ENCODE peak calls at places on chromosomes 2 and 18, in four cellular contexts. One of them, this sample, is unnamed.

GRCh38 chr18:5066380-5066977 is 130.6 kb downstream of the AKAIN1 start:
- DNase-seq in cardiac septum: no peak
- DNase-seq in nephron progenitor cell: no peak
- DNase-seq in NCI-H345: no peak
- DNase-seq in this sample: peak

GRCh38 chr2:110206056-110206455 is 1.2 kb upstream of the NPHP1 start:
- DNase-seq in cardiac septum: no peak
- DNase-seq in nephron progenitor cell: no peak
- DNase-seq in NCI-H345: no peak
- DNase-seq in this sample: no peak

GRCh38 chr2:105797298-105797819 is 52.6 kb downstream of the NCK2 start:
- DNase-seq in cardiac septum: no peak
- DNase-seq in nephron progenitor cell: no peak
- DNase-seq in NCI-H345: no peak
- DNase-seq in this sample: no peak

GRCh38 chr2:73070651-73071451 is 661 bp downstream of the SFXN5 start:
- DNase-seq in cardiac septum: peak
- DNase-seq in nephron progenitor cell: peak
- DNase-seq in NCI-H345: peak
- DNase-seq in this sample: peak

GRCh38 chr2:184178229-184178628 is 420.1 kb upstream of the ZNF804A start:
- DNase-seq in cardiac septum: no peak
- DNase-seq in nephron progenitor cell: no peak
- DNase-seq in NCI-H345: no peak
- DNase-seq in this sample: no peak

GRCh38 chr18:79900610-79901570 is 50.6 kb downstream of the SLC66A2 start:
- DNase-seq in cardiac septum: peak
- DNase-seq in nephron progenitor cell: no peak
- DNase-seq in NCI-H345: no peak
- DNase-seq in this sample: no peak

GRCh38 chr18:7459851-7460774 is 107.0 kb upstream of the PTPRM start:
- DNase-seq in cardiac septum: no peak
- DNase-seq in nephron progenitor cell: peak
- DNase-seq in NCI-H345: no peak
- DNase-seq in this sample: no peak

GRCh38 chr2:191486584-191487320 is 191.2 kb upstream of the NABP1 start:
- DNase-seq in cardiac septum: no peak
- DNase-seq in nephron progenitor cell: no peak
- DNase-seq in NCI-H345: no peak
- DNase-seq in this sample: peak

GRCh38 chr2:71879509-71880184 is 268.0 kb downstream of the CYP26B1 start:
- DNase-seq in cardiac septum: peak
- DNase-seq in nephron progenitor cell: no peak
- DNase-seq in NCI-H345: peak
- DNase-seq in this sample: no peak

GRCh38 chr2:33730193-33730592 is 131.1 kb upstream of the FAM98A start:
- DNase-seq in cardiac septum: no peak
- DNase-seq in nephron progenitor cell: no peak
- DNase-seq in NCI-H345: no peak
- DNase-seq in this sample: no peak

GRCh38 chr2:236562434-236562833 is 7.2 kb upstream of the ACKR3 start:
- DNase-seq in cardiac septum: no peak
- DNase-seq in nephron progenitor cell: no peak
- DNase-seq in NCI-H345: no peak
- DNase-seq in this sample: no peak

GRCh38 chr18:51988277-51988676 is 351.7 kb upstream of the DCC start:
- DNase-seq in cardiac septum: no peak
- DNase-seq in nephron progenitor cell: no peak
- DNase-seq in NCI-H345: no peak
- DNase-seq in this sample: no peak

GRCh38 chr2:223587301-223587700 is 14.9 kb downstream of the SCG2 start:
- DNase-seq in cardiac septum: no peak
- DNase-seq in nephron progenitor cell: no peak
- DNase-seq in NCI-H345: no peak
- DNase-seq in this sample: no peak

GRCh38 chr2:128504242-128505149 is 185.8 kb upstream of the HS6ST1 start:
- DNase-seq in cardiac septum: no peak
- DNase-seq in nephron progenitor cell: no peak
- DNase-seq in NCI-H345: peak
- DNase-seq in this sample: no peak

GRCh38 chr2:166343467-166343866 is 32.3 kb downstream of the SCN9A start:
- DNase-seq in cardiac septum: no peak
- DNase-seq in nephron progenitor cell: peak
- DNase-seq in NCI-H345: peak
- DNase-seq in this sample: no peak

GRCh38 chr2:240956161-240956934 is 42.1 kb upstream of the SNED1 start:
- DNase-seq in cardiac septum: peak
- DNase-seq in nephron progenitor cell: peak
- DNase-seq in NCI-H345: peak
- DNase-seq in this sample: no peak

GRCh38 chr2:73984203-73984921 is at the start of gene TET3:
- DNase-seq in cardiac septum: no peak
- DNase-seq in nephron progenitor cell: peak
- DNase-seq in NCI-H345: peak
- DNase-seq in this sample: peak

GRCh38 chr2:86251840-86252266 is 52.6 kb downstream of the MRPL35 start:
- DNase-seq in cardiac septum: no peak
- DNase-seq in nephron progenitor cell: no peak
- DNase-seq in NCI-H345: peak
- DNase-seq in this sample: no peak

GRCh38 chr2:33038799-33039198 is 92.0 kb downstream of the LTBP1 start:
- DNase-seq in cardiac septum: no peak
- DNase-seq in nephron progenitor cell: no peak
- DNase-seq in NCI-H345: no peak
- DNase-seq in this sample: no peak

GRCh38 chr2:64838817-64839216 is 150.4 kb upstream of the SLC1A4 start:
- DNase-seq in cardiac septum: no peak
- DNase-seq in nephron progenitor cell: no peak
- DNase-seq in NCI-H345: no peak
- DNase-seq in this sample: no peak

GRCh38 chr2:20351555-20352229 is 1.0 kb upstream of the PUM2 start:
- DNase-seq in cardiac septum: no peak
- DNase-seq in nephron progenitor cell: no peak
- DNase-seq in NCI-H345: peak
- DNase-seq in this sample: no peak

GRCh38 chr2:101432411-101433181 is 42.3 kb downstream of the RFX8 start:
- DNase-seq in cardiac septum: no peak
- DNase-seq in nephron progenitor cell: no peak
- DNase-seq in NCI-H345: no peak
- DNase-seq in this sample: no peak